ENCODE peak calls at places on chromosomes 1 and 21, in ten cellular contexts. One of them, this sample, is unnamed.

GRCh38 chr1:176560681-176561080 is 97.7 kb downstream of the PAPPA2 start:
- DNase-seq in hepatocyte: no peak
- DNase-seq in tibial artery: no peak
- DNase-seq in A549: no peak
- DNase-seq in breast epithelium: no peak
- DNase-seq in BE2C: no peak
- DNase-seq in tibial nerve: no peak
- DNase-seq in adrenal gland: no peak
- DNase-seq in Panc1: no peak
- DNase-seq in stomach: no peak
- DNase-seq in this sample: no peak

GRCh38 chr1:211643324-211644212 is 31.9 kb downstream of the NEK2 start:
- DNase-seq in hepatocyte: peak; percentile 90
- DNase-seq in tibial artery: peak; percentile 41
- DNase-seq in A549: peak; percentile 39
- DNase-seq in breast epithelium: peak; percentile 89
- DNase-seq in BE2C: peak; percentile 72
- DNase-seq in tibial nerve: no peak
- DNase-seq in adrenal gland: peak; percentile 81
- DNase-seq in Panc1: no peak
- DNase-seq in stomach: peak; percentile 86
- DNase-seq in this sample: peak; percentile 93

GRCh38 chr1:234235373-234235772 is 137.9 kb upstream of the COA6 start:
- DNase-seq in hepatocyte: no peak
- DNase-seq in tibial artery: no peak
- DNase-seq in A549: no peak
- DNase-seq in breast epithelium: no peak
- DNase-seq in BE2C: no peak
- DNase-seq in tibial nerve: no peak
- DNase-seq in adrenal gland: peak; percentile 61
- DNase-seq in Panc1: no peak
- DNase-seq in stomach: no peak
- DNase-seq in this sample: no peak

GRCh38 chr1:28792644-28793121 is 19.3 kb upstream of the OPRD1 start:
- DNase-seq in hepatocyte: no peak
- DNase-seq in tibial artery: no peak
- DNase-seq in A549: no peak
- DNase-seq in breast epithelium: no peak
- DNase-seq in BE2C: no peak
- DNase-seq in tibial nerve: no peak
- DNase-seq in adrenal gland: no peak
- DNase-seq in Panc1: no peak
- DNase-seq in stomach: no peak
- DNase-seq in this sample: no peak

GRCh38 chr1:75503221-75503974 is 107.5 kb downstream of the SLC44A5 start:
- DNase-seq in hepatocyte: no peak
- DNase-seq in tibial artery: no peak
- DNase-seq in A549: no peak
- DNase-seq in breast epithelium: no peak
- DNase-seq in BE2C: no peak
- DNase-seq in tibial nerve: no peak
- DNase-seq in adrenal gland: no peak
- DNase-seq in Panc1: no peak
- DNase-seq in stomach: no peak
- DNase-seq in this sample: no peak

GRCh38 chr1:166925791-166926483 is 49.4 kb downstream of the ILDR2 start:
- DNase-seq in hepatocyte: no peak
- DNase-seq in tibial artery: no peak
- DNase-seq in A549: no peak
- DNase-seq in breast epithelium: no peak
- DNase-seq in BE2C: no peak
- DNase-seq in tibial nerve: no peak
- DNase-seq in adrenal gland: no peak
- DNase-seq in Panc1: no peak
- DNase-seq in stomach: no peak
- DNase-seq in this sample: no peak

GRCh38 chr1:234655328-234656069 is 45.5 kb upstream of the IRF2BP2 start:
- DNase-seq in hepatocyte: no peak
- DNase-seq in tibial artery: no peak
- DNase-seq in A549: no peak
- DNase-seq in breast epithelium: no peak
- DNase-seq in BE2C: peak; percentile 31
- DNase-seq in tibial nerve: no peak
- DNase-seq in adrenal gland: no peak
- DNase-seq in Panc1: no peak
- DNase-seq in stomach: no peak
- DNase-seq in this sample: no peak

GRCh38 chr1:53190210-53190611 is 6.4 kb upstream of the CPT2 start:
- DNase-seq in hepatocyte: no peak
- DNase-seq in tibial artery: no peak
- DNase-seq in A549: no peak
- DNase-seq in breast epithelium: no peak
- DNase-seq in BE2C: no peak
- DNase-seq in tibial nerve: no peak
- DNase-seq in adrenal gland: no peak
- DNase-seq in Panc1: no peak
- DNase-seq in stomach: no peak
- DNase-seq in this sample: no peak

GRCh38 chr1:185049670-185050069 is 4.3 kb downstream of the RNF2 start:
- DNase-seq in hepatocyte: no peak
- DNase-seq in tibial artery: no peak
- DNase-seq in A549: no peak
- DNase-seq in breast epithelium: no peak
- DNase-seq in BE2C: no peak
- DNase-seq in tibial nerve: no peak
- DNase-seq in adrenal gland: no peak
- DNase-seq in Panc1: no peak
- DNase-seq in stomach: no peak
- DNase-seq in this sample: no peak

GRCh38 chr1:116457944-116458343 is 84.9 kb downstream of the ATP1A1 start:
- DNase-seq in hepatocyte: no peak
- DNase-seq in tibial artery: no peak
- DNase-seq in A549: no peak
- DNase-seq in breast epithelium: no peak
- DNase-seq in BE2C: no peak
- DNase-seq in tibial nerve: no peak
- DNase-seq in adrenal gland: no peak
- DNase-seq in Panc1: no peak
- DNase-seq in stomach: no peak
- DNase-seq in this sample: no peak

GRCh38 chr1:233597489-233597901 is 16.4 kb upstream of the KCNK1 start:
- DNase-seq in hepatocyte: no peak
- DNase-seq in tibial artery: no peak
- DNase-seq in A549: no peak
- DNase-seq in breast epithelium: no peak
- DNase-seq in BE2C: no peak
- DNase-seq in tibial nerve: no peak
- DNase-seq in adrenal gland: no peak
- DNase-seq in Panc1: no peak
- DNase-seq in stomach: no peak
- DNase-seq in this sample: no peak

GRCh38 chr1:25562928-25563283 is 19.5 kb downstream of the LDLRAP1 start:
- DNase-seq in hepatocyte: no peak
- DNase-seq in tibial artery: no peak
- DNase-seq in A549: no peak
- DNase-seq in breast epithelium: no peak
- DNase-seq in BE2C: no peak
- DNase-seq in tibial nerve: no peak
- DNase-seq in adrenal gland: no peak
- DNase-seq in Panc1: no peak
- DNase-seq in stomach: no peak
- DNase-seq in this sample: no peak
- H3K4me3 ChIP-seq in hepatocyte: no peak overlapping the region
- H3K4me3 ChIP-seq in tibial artery: no peak overlapping the region
- H3K4me3 ChIP-seq in A549: no peak overlapping the region
- H3K4me3 ChIP-seq in breast epithelium: no peak overlapping the region
- H3K4me3 ChIP-seq in BE2C: no peak overlapping the region
- H3K4me3 ChIP-seq in tibial nerve: no peak overlapping the region
- H3K4me3 ChIP-seq in adrenal gland: no peak overlapping the region
- H3K4me3 ChIP-seq in Panc1: no peak overlapping the region
- H3K4me3 ChIP-seq in stomach: no peak overlapping the region
- H3K4me3 ChIP-seq in this sample: no peak overlapping the region

GRCh38 chr21:28601708-28602107 is 391.0 kb downstream of the LTN1 start:
- DNase-seq in hepatocyte: no peak
- DNase-seq in tibial artery: no peak
- DNase-seq in A549: no peak
- DNase-seq in breast epithelium: no peak
- DNase-seq in BE2C: no peak
- DNase-seq in tibial nerve: no peak
- DNase-seq in adrenal gland: no peak
- DNase-seq in Panc1: no peak
- DNase-seq in stomach: no peak
- DNase-seq in this sample: no peak

GRCh38 chr21:28605138-28605537 is 387.5 kb downstream of the LTN1 start:
- DNase-seq in hepatocyte: no peak
- DNase-seq in tibial artery: no peak
- DNase-seq in A549: no peak
- DNase-seq in breast epithelium: no peak
- DNase-seq in BE2C: no peak
- DNase-seq in tibial nerve: no peak
- DNase-seq in adrenal gland: no peak
- DNase-seq in Panc1: no peak
- DNase-seq in stomach: no peak
- DNase-seq in this sample: no peak

GRCh38 chr21:28607545-28607944 is 385.1 kb downstream of the LTN1 start:
- DNase-seq in hepatocyte: no peak
- DNase-seq in tibial artery: no peak
- DNase-seq in A549: no peak
- DNase-seq in breast epithelium: no peak
- DNase-seq in BE2C: no peak
- DNase-seq in tibial nerve: no peak
- DNase-seq in adrenal gland: no peak
- DNase-seq in Panc1: no peak
- DNase-seq in stomach: no peak
- DNase-seq in this sample: no peak

GRCh38 chr21:28598214-28598613 is 394.5 kb downstream of the LTN1 start:
- DNase-seq in hepatocyte: no peak
- DNase-seq in tibial artery: no peak
- DNase-seq in A549: no peak
- DNase-seq in breast epithelium: no peak
- DNase-seq in BE2C: no peak
- DNase-seq in tibial nerve: no peak
- DNase-seq in adrenal gland: no peak
- DNase-seq in Panc1: no peak
- DNase-seq in stomach: no peak
- DNase-seq in this sample: no peak

GRCh38 chr21:28602581-28602980 is 390.1 kb downstream of the LTN1 start:
- DNase-seq in hepatocyte: no peak
- DNase-seq in tibial artery: no peak
- DNase-seq in A549: no peak
- DNase-seq in breast epithelium: no peak
- DNase-seq in BE2C: no peak
- DNase-seq in tibial nerve: no peak
- DNase-seq in adrenal gland: no peak
- DNase-seq in Panc1: no peak
- DNase-seq in stomach: no peak
- DNase-seq in this sample: no peak
- H3K4me1 ChIP-seq in hepatocyte: no peaks in the 10 kb centered on the region
- H3K4me1 ChIP-seq in tibial artery: no peaks in the 10 kb centered on the region
- H3K4me1 ChIP-seq in A549: no peaks in the 10 kb centered on the region
- H3K4me1 ChIP-seq in breast epithelium: no peaks in the 10 kb centered on the region
- H3K4me1 ChIP-seq in BE2C: no peaks in the 10 kb centered on the region
- H3K4me1 ChIP-seq in tibial nerve: no peaks in the 10 kb centered on the region
- H3K4me1 ChIP-seq in adrenal gland: no peaks in the 10 kb centered on the region
- H3K4me1 ChIP-seq in Panc1: no peaks in the 10 kb centered on the region
- H3K4me1 ChIP-seq in stomach: no peaks in the 10 kb centered on the region
- H3K4me1 ChIP-seq in this sample: no peaks in the 10 kb centered on the region

DNA sequence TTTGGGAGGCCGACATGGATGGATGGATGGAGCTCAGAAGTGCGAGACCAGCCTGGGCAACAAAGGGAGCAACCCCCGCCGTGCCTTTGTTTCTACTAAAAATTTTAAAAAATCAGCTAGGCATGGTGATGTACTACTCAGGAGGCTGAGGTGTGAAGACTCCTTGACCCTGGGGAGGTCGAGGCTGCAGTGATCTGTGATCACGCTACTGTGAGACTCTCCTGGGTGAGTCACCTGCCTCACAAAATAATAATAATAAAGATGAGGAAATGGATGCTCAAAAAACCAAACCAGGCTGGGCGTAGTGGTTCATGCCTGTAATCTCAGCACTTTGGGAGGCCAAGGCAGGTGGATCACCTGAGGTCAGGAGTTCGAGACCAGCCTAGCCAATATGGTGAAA is 19.2 kb downstream of the DSTYK start:
- DNase-seq in hepatocyte: no peak
- DNase-seq in tibial artery: no peak
- DNase-seq in A549: no peak
- DNase-seq in breast epithelium: no peak
- DNase-seq in BE2C: no peak
- DNase-seq in tibial nerve: no peak
- DNase-seq in adrenal gland: no peak
- DNase-seq in Panc1: no peak
- DNase-seq in stomach: no peak
- DNase-seq in this sample: no peak
- TF ChIP-seq CTCF in hepatocyte: no peak
- TF ChIP-seq CTCF in tibial artery: no peak
- TF ChIP-seq CTCF in A549: no peak
- TF ChIP-seq CTCF in breast epithelium: no peak
- TF ChIP-seq CTCF in BE2C: no peak
- TF ChIP-seq CTCF in tibial nerve: no peak
- TF ChIP-seq CTCF in adrenal gland: no peak
- TF ChIP-seq CTCF in Panc1: no peak
- TF ChIP-seq CTCF in stomach: no peak
- TF ChIP-seq CTCF in this sample: no peak

GRCh38 chr1:231036416-231036815 is 3.6 kb downstream of the FAM89A start:
- DNase-seq in hepatocyte: no peak
- DNase-seq in tibial artery: no peak
- DNase-seq in A549: no peak
- DNase-seq in breast epithelium: no peak
- DNase-seq in BE2C: no peak
- DNase-seq in tibial nerve: no peak
- DNase-seq in adrenal gland: no peak
- DNase-seq in Panc1: no peak
- DNase-seq in stomach: no peak
- DNase-seq in this sample: no peak
- H3K4me3 ChIP-seq in hepatocyte: no peak overlapping the region
- H3K4me3 ChIP-seq in tibial artery: no peak overlapping the region
- H3K4me3 ChIP-seq in A549: no peak overlapping the region
- H3K4me3 ChIP-seq in breast epithelium: no peak overlapping the region
- H3K4me3 ChIP-seq in BE2C: no peak overlapping the region
- H3K4me3 ChIP-seq in tibial nerve: no peak overlapping the region
- H3K4me3 ChIP-seq in adrenal gland: no peak overlapping the region
- H3K4me3 ChIP-seq in Panc1: no peak overlapping the region
- H3K4me3 ChIP-seq in stomach: no peak overlapping the region
- H3K4me3 ChIP-seq in this sample: no peak overlapping the region

GRCh38 chr1:86194491-86195034 is 38.0 kb upstream of the COL24A1 start:
- DNase-seq in hepatocyte: no peak
- DNase-seq in tibial artery: no peak
- DNase-seq in A549: no peak
- DNase-seq in breast epithelium: no peak
- DNase-seq in BE2C: no peak
- DNase-seq in tibial nerve: no peak
- DNase-seq in adrenal gland: no peak
- DNase-seq in Panc1: no peak
- DNase-seq in stomach: no peak
- DNase-seq in this sample: peak; percentile 10
- H3K4me1 ChIP-seq in hepatocyte: peaks cover 10% of the 10 kb centered on the region
- H3K4me1 ChIP-seq in tibial artery: no peaks in the 10 kb centered on the region
- H3K4me1 ChIP-seq in A549: no peaks in the 10 kb centered on the region
- H3K4me1 ChIP-seq in breast epithelium: no peaks in the 10 kb centered on the region
- H3K4me1 ChIP-seq in BE2C: no peaks in the 10 kb centered on the region
- H3K4me1 ChIP-seq in tibial nerve: peaks cover 12% of the 10 kb centered on the region
- H3K4me1 ChIP-seq in adrenal gland: no peaks in the 10 kb centered on the region
- H3K4me1 ChIP-seq in Panc1: no peaks in the 10 kb centered on the region
- H3K4me1 ChIP-seq in stomach: no peaks in the 10 kb centered on the region
- H3K4me1 ChIP-seq in this sample: no peaks in the 10 kb centered on the region

This sample was measured in Caco-2.